ENCODE peak calls at places on chromosomes 12 and 14, in nine cellular contexts. One of them, this sample, is unnamed.
A peak's percentile ranks its signal among the peaks of the same experiment; 100 is the strongest.

GRCh38 chr12:6272300-6273208 is 37.9 kb upstream of the PLEKHG6 start:
- DNase-seq in HEK293T: no peak
- DNase-seq in GM18507: no peak
- DNase-seq in H9: no peak
- DNase-seq in H4: peak; percentile 92
- DNase-seq in fibroblast of the aortic adventitia: no peak
- DNase-seq in fibroblast of mammary gland: no peak
- DNase-seq in GM12892: no peak
- DNase-seq in heart left ventricle: no peak
- DNase-seq in this sample: no peak

GRCh38 chr14:24463806-24464785 is 21.5 kb upstream of the SDR39U1 start:
- DNase-seq in HEK293T: no peak
- DNase-seq in GM18507: no peak
- DNase-seq in H9: no peak
- DNase-seq in H4: no peak
- DNase-seq in fibroblast of the aortic adventitia: no peak
- DNase-seq in fibroblast of mammary gland: no peak
- DNase-seq in GM12892: no peak
- DNase-seq in heart left ventricle: no peak
- DNase-seq in this sample: no peak

GRCh38 chr14:91277546-91278382 is 33.3 kb upstream of the GPR68 start:
- DNase-seq in HEK293T: no peak
- DNase-seq in GM18507: no peak
- DNase-seq in H9: no peak
- DNase-seq in H4: no peak
- DNase-seq in fibroblast of the aortic adventitia: no peak
- DNase-seq in fibroblast of mammary gland: no peak
- DNase-seq in GM12892: no peak
- DNase-seq in heart left ventricle: no peak
- DNase-seq in this sample: no peak

GRCh38 chr14:69818760-69819191 is 21.7 kb upstream of the SLC10A1 start:
- DNase-seq in HEK293T: peak; percentile 81
- DNase-seq in GM18507: peak; percentile 48
- DNase-seq in H9: peak; percentile 68
- DNase-seq in H4: peak; percentile 46
- DNase-seq in fibroblast of the aortic adventitia: peak; percentile 72
- DNase-seq in fibroblast of mammary gland: peak; percentile 64
- DNase-seq in GM12892: peak; percentile 54
- DNase-seq in heart left ventricle: peak; percentile 45
- DNase-seq in this sample: peak; percentile 82

GRCh38 chr14:20754308-20754707 is 8.6 kb downstream of the EDDM3A start:
- DNase-seq in HEK293T: no peak
- DNase-seq in GM18507: no peak
- DNase-seq in H9: no peak
- DNase-seq in H4: no peak
- DNase-seq in fibroblast of the aortic adventitia: no peak
- DNase-seq in fibroblast of mammary gland: no peak
- DNase-seq in GM12892: no peak
- DNase-seq in heart left ventricle: no peak
- DNase-seq in this sample: no peak

GRCh38 chr12:79415754-79416435 is 274.9 kb downstream of the PAWR start:
- DNase-seq in HEK293T: no peak
- DNase-seq in GM18507: no peak
- DNase-seq in H9: no peak
- DNase-seq in H4: peak; percentile 68
- DNase-seq in fibroblast of the aortic adventitia: peak; percentile 52
- DNase-seq in fibroblast of mammary gland: no peak
- DNase-seq in GM12892: no peak
- DNase-seq in heart left ventricle: no peak
- DNase-seq in this sample: no peak

GRCh38 chr14:47148686-47149085 is 497.1 kb upstream of the RPL10L start:
- DNase-seq in HEK293T: no peak
- DNase-seq in GM18507: no peak
- DNase-seq in H9: no peak
- DNase-seq in H4: no peak
- DNase-seq in fibroblast of the aortic adventitia: no peak
- DNase-seq in fibroblast of mammary gland: no peak
- DNase-seq in GM12892: no peak
- DNase-seq in heart left ventricle: no peak
- DNase-seq in this sample: no peak

GRCh38 chr14:101007004-101007614 is 103.6 kb upstream of the RTL1 start:
- DNase-seq in HEK293T: no peak
- DNase-seq in GM18507: no peak
- DNase-seq in H9: no peak
- DNase-seq in H4: no peak
- DNase-seq in fibroblast of the aortic adventitia: no peak
- DNase-seq in fibroblast of mammary gland: no peak
- DNase-seq in GM12892: no peak
- DNase-seq in heart left ventricle: no peak
- DNase-seq in this sample: no peak

GRCh38 chr14:105092912-105093425 is 27.7 kb upstream of the GPR132 start:
- DNase-seq in HEK293T: peak; percentile 61
- DNase-seq in GM18507: no peak
- DNase-seq in H9: peak; percentile 51
- DNase-seq in H4: peak; percentile 37
- DNase-seq in fibroblast of the aortic adventitia: peak; percentile 42
- DNase-seq in fibroblast of mammary gland: no peak
- DNase-seq in GM12892: peak; percentile 69
- DNase-seq in heart left ventricle: peak; percentile 79
- DNase-seq in this sample: peak; percentile 64

GRCh38 chr14:89365071-89365801 is 51.8 kb downstream of the FOXN3 start:
- DNase-seq in HEK293T: no peak
- DNase-seq in GM18507: peak; percentile 50
- DNase-seq in H9: no peak
- DNase-seq in H4: no peak
- DNase-seq in fibroblast of the aortic adventitia: no peak
- DNase-seq in fibroblast of mammary gland: peak; percentile 17
- DNase-seq in GM12892: peak; percentile 48
- DNase-seq in heart left ventricle: peak; percentile 57
- DNase-seq in this sample: peak; percentile 68

GRCh38 chr12:47881826-47882427 is 22.9 kb downstream of the VDR start:
- DNase-seq in HEK293T: no peak
- DNase-seq in GM18507: no peak
- DNase-seq in H9: no peak
- DNase-seq in H4: peak; percentile 42
- DNase-seq in fibroblast of the aortic adventitia: peak; percentile 99
- DNase-seq in fibroblast of mammary gland: peak; percentile 99
- DNase-seq in GM12892: no peak
- DNase-seq in heart left ventricle: no peak
- DNase-seq in this sample: peak; percentile 36

GRCh38 chr14:88168498-88169165 is 154.4 kb downstream of the KCNK10 start:
- DNase-seq in HEK293T: peak; percentile 59
- DNase-seq in GM18507: peak; percentile 32
- DNase-seq in H9: peak; percentile 67
- DNase-seq in H4: peak; percentile 11
- DNase-seq in fibroblast of the aortic adventitia: peak; percentile 49
- DNase-seq in fibroblast of mammary gland: peak; percentile 47
- DNase-seq in GM12892: no peak
- DNase-seq in heart left ventricle: no peak
- DNase-seq in this sample: peak; percentile 64

GRCh38 chr14:99075061-99075460 is 196.9 kb downstream of the BCL11B start:
- DNase-seq in HEK293T: no peak
- DNase-seq in GM18507: no peak
- DNase-seq in H9: no peak
- DNase-seq in H4: no peak
- DNase-seq in fibroblast of the aortic adventitia: no peak
- DNase-seq in fibroblast of mammary gland: no peak
- DNase-seq in GM12892: no peak
- DNase-seq in heart left ventricle: no peak
- DNase-seq in this sample: no peak

GRCh38 chr12:124551268-124552144 is 15.9 kb downstream of the NCOR2 start:
- DNase-seq in HEK293T: peak; percentile 78
- DNase-seq in GM18507: no peak
- DNase-seq in H9: peak; percentile 83
- DNase-seq in H4: peak; percentile 37
- DNase-seq in fibroblast of the aortic adventitia: no peak
- DNase-seq in fibroblast of mammary gland: no peak
- DNase-seq in GM12892: no peak
- DNase-seq in heart left ventricle: peak; percentile 68
- DNase-seq in this sample: peak; percentile 45

GRCh38 chr12:42236017-42236416 is 2.0 kb downstream of the YAF2 start:
- DNase-seq in HEK293T: no peak
- DNase-seq in GM18507: no peak
- DNase-seq in H9: no peak
- DNase-seq in H4: no peak
- DNase-seq in fibroblast of the aortic adventitia: peak; percentile 43
- DNase-seq in fibroblast of mammary gland: no peak
- DNase-seq in GM12892: no peak
- DNase-seq in heart left ventricle: no peak
- DNase-seq in this sample: no peak

GRCh38 chr12:13536219-13536910 is 339.8 kb downstream of the EMP1 start:
- DNase-seq in HEK293T: no peak
- DNase-seq in GM18507: peak; percentile 14
- DNase-seq in H9: no peak
- DNase-seq in H4: no peak
- DNase-seq in fibroblast of the aortic adventitia: no peak
- DNase-seq in fibroblast of mammary gland: no peak
- DNase-seq in GM12892: peak; percentile 19
- DNase-seq in heart left ventricle: no peak
- DNase-seq in this sample: peak; percentile 1

GRCh38 chr12:132395908-132396305 is 66.5 kb upstream of the GALNT9 start:
- DNase-seq in HEK293T: no peak
- DNase-seq in GM18507: no peak
- DNase-seq in H9: no peak
- DNase-seq in H4: no peak
- DNase-seq in fibroblast of the aortic adventitia: no peak
- DNase-seq in fibroblast of mammary gland: no peak
- DNase-seq in GM12892: no peak
- DNase-seq in heart left ventricle: no peak
- DNase-seq in this sample: no peak

GRCh38 chr12:34347367-34347766 is 325.1 kb downstream of the ALG10 start:
- DNase-seq in HEK293T: peak; percentile 45
- DNase-seq in GM18507: no peak
- DNase-seq in H9: no peak
- DNase-seq in H4: peak; percentile 10
- DNase-seq in fibroblast of the aortic adventitia: no peak
- DNase-seq in fibroblast of mammary gland: no peak
- DNase-seq in GM12892: no peak
- DNase-seq in heart left ventricle: no peak
- DNase-seq in this sample: no peak

GRCh38 chr14:96066976-96067375 is 27.8 kb downstream of the C14orf132 start:
- DNase-seq in HEK293T: no peak
- DNase-seq in GM18507: no peak
- DNase-seq in H9: peak; percentile 22
- DNase-seq in H4: no peak
- DNase-seq in fibroblast of the aortic adventitia: no peak
- DNase-seq in fibroblast of mammary gland: no peak
- DNase-seq in GM12892: no peak
- DNase-seq in heart left ventricle: no peak
- DNase-seq in this sample: no peak

GRCh38 chr12:123267991-123268843 is 3.4 kb downstream of the CDK2AP1 start:
- DNase-seq in HEK293T: no peak
- DNase-seq in GM18507: no peak
- DNase-seq in H9: no peak
- DNase-seq in H4: no peak
- DNase-seq in fibroblast of the aortic adventitia: no peak
- DNase-seq in fibroblast of mammary gland: no peak
- DNase-seq in GM12892: no peak
- DNase-seq in heart left ventricle: no peak
- DNase-seq in this sample: peak; percentile 62

GRCh38 chr14:26596722-26597030 is 1.2 kb downstream of the NOVA1 start:
- DNase-seq in HEK293T: no peak
- DNase-seq in GM18507: no peak
- DNase-seq in H9: peak; percentile 25
- DNase-seq in H4: no peak
- DNase-seq in fibroblast of the aortic adventitia: peak; percentile 34
- DNase-seq in fibroblast of mammary gland: peak; percentile 45
- DNase-seq in GM12892: no peak
- DNase-seq in heart left ventricle: peak; percentile 16
- DNase-seq in this sample: no peak

GRCh38 chr12:64733857-64734256 is 25.3 kb downstream of the GNS start:
- DNase-seq in HEK293T: no peak
- DNase-seq in GM18507: no peak
- DNase-seq in H9: no peak
- DNase-seq in H4: peak; percentile 39
- DNase-seq in fibroblast of the aortic adventitia: no peak
- DNase-seq in fibroblast of mammary gland: peak; percentile 15
- DNase-seq in GM12892: no peak
- DNase-seq in heart left ventricle: peak; percentile 74
- DNase-seq in this sample: peak; percentile 48

GRCh38 chr12:52628111-52628507 is 9.8 kb upstream of the KRT73 start:
- DNase-seq in HEK293T: no peak
- DNase-seq in GM18507: no peak
- DNase-seq in H9: peak; percentile 12
- DNase-seq in H4: no peak
- DNase-seq in fibroblast of the aortic adventitia: no peak
- DNase-seq in fibroblast of mammary gland: no peak
- DNase-seq in GM12892: no peak
- DNase-seq in heart left ventricle: no peak
- DNase-seq in this sample: no peak